ENCODE peak calls at places on chromosomes 2 and 18, in five cellular contexts. One of them, this sample, is unnamed.

GRCh38 chr18:58119819-58120218 is 75.8 kb downstream of the NEDD4L start:
- DNase-seq in H1: no peak
- DNase-seq in K562: no peak
- DNase-seq in HepG2: no peak
- DNase-seq in GM12878: no peak
- DNase-seq in this sample: no peak

GRCh38 chr2:163641986-163642385 is 93.8 kb downstream of the FIGN start:
- DNase-seq in HepG2: no peak
- DNase-seq in GM12878: no peak
- DNase-seq in H1: no peak
- DNase-seq in K562: no peak
- DNase-seq in this sample: no peak

GRCh38 chr2:20446280-20446916 is 476 bp upstream of the RHOB start:
- DNase-seq in K562: no peak
- DNase-seq in H1: no peak
- DNase-seq in GM12878: no peak
- DNase-seq in HepG2: no peak
- DNase-seq in this sample: no peak

GRCh38 chr2:214730248-214730647 is 79.2 kb downstream of the BARD1 start:
- DNase-seq in H1: no peak
- DNase-seq in HepG2: no peak
- DNase-seq in GM12878: no peak
- DNase-seq in K562: no peak
- DNase-seq in this sample: no peak

GRCh38 chr18:7902399-7902839 is 335.3 kb downstream of the PTPRM start:
- DNase-seq in GM12878: no peak
- DNase-seq in HepG2: no peak
- DNase-seq in H1: no peak
- DNase-seq in K562: no peak
- DNase-seq in this sample: no peak

GRCh38 chr2:124032799-124033198 is 7.7 kb downstream of the CNTNAP5 start:
- DNase-seq in GM12878: no peak
- DNase-seq in HepG2: no peak
- DNase-seq in H1: no peak
- DNase-seq in K562: no peak
- DNase-seq in this sample: no peak

GRCh38 chr2:167681234-167681633 is 566.2 kb downstream of the STK39 start:
- DNase-seq in GM12878: no peak
- DNase-seq in K562: no peak
- DNase-seq in H1: no peak
- DNase-seq in HepG2: no peak
- DNase-seq in this sample: no peak

GRCh38 chr2:60479226-60480088 is 74.0 kb downstream of the BCL11A start:
- DNase-seq in K562: no peak
- DNase-seq in GM12878: no peak
- DNase-seq in H1: no peak
- DNase-seq in HepG2: no peak
- DNase-seq in this sample: no peak

GRCh38 chr2:64479259-64480198 is 25.6 kb downstream of the LGALSL start:
- DNase-seq in HepG2: no peak
- DNase-seq in K562: no peak
- DNase-seq in H1: no peak
- DNase-seq in GM12878: no peak
- DNase-seq in this sample: no peak

GRCh38 chr18:11981633-11982366 is 493 bp downstream of the IMPA2 start:
- DNase-seq in K562: no peak
- DNase-seq in H1: no peak
- DNase-seq in HepG2: peak; percentile 92
- DNase-seq in GM12878: no peak
- DNase-seq in this sample: no peak

GRCh38 chr2:71454221-71455010 is 1.1 kb downstream of the DYSF start:
- DNase-seq in GM12878: no peak
- DNase-seq in K562: peak; percentile 46
- DNase-seq in HepG2: no peak
- DNase-seq in H1: no peak
- DNase-seq in this sample: no peak

GRCh38 chr2:19540739-19541503 is 182.5 kb upstream of the OSR1 start:
- DNase-seq in GM12878: no peak
- DNase-seq in HepG2: no peak
- DNase-seq in K562: no peak
- DNase-seq in H1: no peak
- DNase-seq in this sample: peak; percentile 56

GRCh38 chr2:15548974-15549373 is 12.2 kb downstream of the NBAS start:
- DNase-seq in HepG2: no peak
- DNase-seq in H1: no peak
- DNase-seq in K562: no peak
- DNase-seq in GM12878: no peak
- DNase-seq in this sample: no peak

GRCh38 chr2:226151157-226151556 is 648.5 kb downstream of the IRS1 start:
- DNase-seq in GM12878: no peak
- DNase-seq in HepG2: no peak
- DNase-seq in K562: no peak
- DNase-seq in H1: no peak
- DNase-seq in this sample: no peak

GRCh38 chr2:30628341-30628740 is 178.9 kb downstream of the CAPN13 start:
- DNase-seq in GM12878: no peak
- DNase-seq in HepG2: no peak
- DNase-seq in K562: no peak
- DNase-seq in H1: no peak
- DNase-seq in this sample: no peak

GRCh38 chr18:25164211-25164836 is 187.6 kb downstream of the ZNF521 start:
- DNase-seq in K562: no peak
- DNase-seq in HepG2: no peak
- DNase-seq in H1: no peak
- DNase-seq in GM12878: no peak
- DNase-seq in this sample: no peak

GRCh38 chr18:78740876-78741275 is 238.7 kb upstream of the SALL3 start:
- DNase-seq in K562: no peak
- DNase-seq in GM12878: no peak
- DNase-seq in HepG2: no peak
- DNase-seq in H1: no peak
- DNase-seq in this sample: no peak

GRCh38 chr2:157806426-157806825 is 69.7 kb downstream of the ACVR1 start:
- DNase-seq in GM12878: no peak
- DNase-seq in H1: no peak
- DNase-seq in K562: no peak
- DNase-seq in HepG2: no peak
- DNase-seq in this sample: no peak

GRCh38 chr18:42784612-42785011 is 330.9 kb downstream of the RIT2 start:
- DNase-seq in H1: no peak
- DNase-seq in HepG2: no peak
- DNase-seq in K562: no peak
- DNase-seq in GM12878: no peak
- DNase-seq in this sample: no peak

GRCh38 chr2:197973772-197974171 is 169.4 kb downstream of the PLCL1 start:
- DNase-seq in K562: no peak
- DNase-seq in HepG2: no peak
- DNase-seq in GM12878: no peak
- DNase-seq in H1: no peak
- DNase-seq in this sample: no peak

GRCh38 chr2:201500534-201500933 is 49.0 kb downstream of the STRADB start:
- DNase-seq in GM12878: no peak
- DNase-seq in HepG2: no peak
- DNase-seq in K562: no peak
- DNase-seq in H1: no peak
- DNase-seq in this sample: no peak

GRCh38 chr2:135965756-135966155 is 19.7 kb downstream of the DARS1 start:
- DNase-seq in H1: no peak
- DNase-seq in HepG2: no peak
- DNase-seq in K562: no peak
- DNase-seq in GM12878: no peak
- DNase-seq in this sample: no peak

GRCh38 chr2:127810156-127810636 is 775 bp downstream of the WDR33 start:
- DNase-seq in HepG2: no peak
- DNase-seq in GM12878: no peak
- DNase-seq in K562: peak; percentile 35
- DNase-seq in H1: no peak
- DNase-seq in this sample: no peak

GRCh38 chr2:136327162-136327852 is 209.4 kb upstream of the CXCR4 start:
- DNase-seq in H1: no peak
- DNase-seq in HepG2: no peak
- DNase-seq in GM12878: peak; percentile 71
- DNase-seq in K562: peak; percentile 21
- DNase-seq in this sample: no peak

GRCh38 chr2:133255363-133255762 is 312.9 kb downstream of the NCKAP5 start:
- DNase-seq in H1: no peak
- DNase-seq in K562: no peak
- DNase-seq in HepG2: no peak
- DNase-seq in GM12878: no peak
- DNase-seq in this sample: no peak

GRCh38 chr18:8257851-8258434 is 351.3 kb upstream of the RAB12 start:
- DNase-seq in H1: no peak
- DNase-seq in HepG2: no peak
- DNase-seq in K562: no peak
- DNase-seq in GM12878: no peak
- DNase-seq in this sample: no peak

GRCh38 chr2:92073036-92073814 is 2798.0 kb upstream of the TEKT4 start:
- DNase-seq in GM12878: no peak
- DNase-seq in H1: no peak
- DNase-seq in HepG2: no peak
- DNase-seq in K562: peak; percentile 0
- DNase-seq in this sample: no peak

GRCh38 chr2:147352294-147352693 is 492.5 kb upstream of the ACVR2A start:
- DNase-seq in K562: no peak
- DNase-seq in HepG2: no peak
- DNase-seq in GM12878: no peak
- DNase-seq in H1: no peak
- DNase-seq in this sample: no peak

GRCh38 chr2:60806988-60807681 is 51.1 kb downstream of the PAPOLG start:
- DNase-seq in H1: no peak
- DNase-seq in GM12878: peak; percentile 75
- DNase-seq in HepG2: no peak
- DNase-seq in K562: peak; percentile 85
- DNase-seq in this sample: no peak

GRCh38 chr2:68710336-68710735 is 24.3 kb upstream of the ARHGAP25 start:
- DNase-seq in GM12878: no peak
- DNase-seq in HepG2: no peak
- DNase-seq in H1: no peak
- DNase-seq in K562: no peak
- DNase-seq in this sample: no peak

DNA sequence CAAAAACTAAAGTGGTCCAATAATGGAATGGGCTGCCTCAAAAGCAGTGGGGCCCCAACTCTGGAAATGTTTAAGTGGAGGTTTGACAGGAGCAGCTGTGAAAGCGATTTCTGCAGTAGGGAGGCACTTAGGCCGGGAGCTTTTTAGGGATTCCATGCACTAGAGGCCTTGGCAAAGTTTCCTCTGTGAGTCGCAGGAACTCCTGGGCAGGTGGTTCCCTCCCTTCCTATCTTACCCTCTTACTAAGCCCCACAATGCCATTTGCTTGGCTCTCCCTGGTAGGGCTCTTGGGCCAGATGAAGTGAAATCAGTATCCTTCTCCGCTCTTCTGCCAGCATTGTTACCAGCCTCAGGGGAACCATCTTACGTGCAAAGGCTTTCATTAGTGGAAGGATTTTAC is 34.2 kb upstream of the C18orf32 start:
- DNase-seq in H1: no peak
- DNase-seq in K562: no peak
- DNase-seq in GM12878: no peak
- DNase-seq in HepG2: no peak
- DNase-seq in this sample: peak; percentile 32
- TF ChIP-seq SRF in H1: no peak
- TF ChIP-seq SRF in K562: no peak
- TF ChIP-seq SRF in GM12878: no peak
- TF ChIP-seq SRF in HepG2: no peak
- TF ChIP-seq SRF in this sample: no peak

GRCh38 chr2:210177769-210178168 is 6.6 kb upstream of the KANSL1L start:
- DNase-seq in K562: no peak
- DNase-seq in GM12878: no peak
- DNase-seq in HepG2: no peak
- DNase-seq in H1: peak; percentile 38
- DNase-seq in this sample: no peak
- TF ChIP-seq SRF in K562: no peak
- TF ChIP-seq SRF in GM12878: no peak
- TF ChIP-seq SRF in HepG2: no peak
- TF ChIP-seq SRF in H1: no peak
- TF ChIP-seq SRF in this sample: no peak

GRCh38 chr2:86333378-86333777 is 4.0 kb downstream of the REEP1 start:
- DNase-seq in H1: no peak
- DNase-seq in K562: no peak
- DNase-seq in HepG2: no peak
- DNase-seq in GM12878: no peak
- DNase-seq in this sample: no peak

GRCh38 chr2:86335865-86336321 is 1.5 kb downstream of the REEP1 start:
- DNase-seq in H1: no peak
- DNase-seq in HepG2: no peak
- DNase-seq in GM12878: no peak
- DNase-seq in K562: no peak
- DNase-seq in this sample: no peak

GRCh38 chr2:86337235-86338099 is at the start of gene REEP1:
- DNase-seq in GM12878: no peak
- DNase-seq in HepG2: no peak
- DNase-seq in K562: no peak
- DNase-seq in H1: no peak
- DNase-seq in this sample: no peak

GRCh38 chr2:86338778-86339295 is 1.4 kb upstream of the REEP1 start:
- DNase-seq in HepG2: no peak
- DNase-seq in K562: no peak
- DNase-seq in GM12878: no peak
- DNase-seq in H1: no peak
- DNase-seq in this sample: no peak

DNA sequence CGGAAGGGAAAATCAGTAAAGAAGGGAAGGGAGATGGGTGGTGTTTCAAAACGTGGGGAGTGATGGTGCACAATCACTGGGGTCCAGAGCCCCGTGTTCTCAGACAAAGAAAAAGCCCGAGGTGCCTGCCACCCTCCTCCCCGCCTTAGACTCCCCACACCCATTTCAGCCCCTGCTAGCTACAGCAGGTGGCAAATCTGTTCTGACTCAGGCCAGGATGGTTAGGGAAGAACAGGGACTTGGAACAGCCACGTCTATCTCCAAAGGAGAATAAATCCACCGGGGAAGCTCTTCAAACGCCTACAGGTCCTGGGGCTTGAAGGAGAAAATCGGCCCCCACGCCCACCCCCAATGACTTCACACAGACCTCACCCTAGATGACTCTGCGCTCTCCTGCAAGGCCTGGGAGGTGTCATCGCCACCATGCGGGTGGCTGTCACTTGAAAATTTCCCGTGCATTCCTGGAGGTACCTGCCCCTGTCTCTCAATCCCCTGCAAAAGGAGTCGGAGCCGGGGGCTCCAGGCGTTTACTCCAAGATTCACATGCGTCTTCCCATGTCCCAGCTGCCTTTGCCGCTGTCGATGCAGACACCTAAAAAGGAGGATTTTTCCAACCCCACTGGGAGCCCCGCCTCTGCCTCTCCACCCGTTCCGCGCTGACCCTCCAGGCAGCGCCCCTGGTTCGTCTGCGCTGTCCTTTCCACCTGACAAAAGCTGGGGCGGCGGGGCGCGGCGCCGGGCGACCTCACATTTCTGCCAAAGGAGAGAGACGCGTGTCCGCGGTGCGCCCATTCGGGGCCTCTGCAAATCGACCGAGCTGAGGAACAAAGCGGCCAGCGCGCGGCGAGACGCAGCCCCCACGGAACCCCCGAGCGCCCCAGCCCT is 834 bp downstream of the REEP1 start:
- DNase-seq in GM12878: no peak
- DNase-seq in H1: no peak
- DNase-seq in K562: no peak
- DNase-seq in HepG2: no peak
- DNase-seq in this sample: no peak
- TF ChIP-seq SRF in GM12878: no peak
- TF ChIP-seq SRF in H1: no peak
- TF ChIP-seq SRF in K562: no peak
- TF ChIP-seq SRF in HepG2: no peak
- TF ChIP-seq SRF in this sample: no peak

GRCh38 chr2:170641961-170642360 is 73.2 kb upstream of the SP5 start:
- DNase-seq in HepG2: no peak
- DNase-seq in K562: no peak
- DNase-seq in H1: no peak
- DNase-seq in GM12878: no peak
- DNase-seq in this sample: no peak
- TF ChIP-seq SRF in HepG2: no peak
- TF ChIP-seq SRF in K562: no peak
- TF ChIP-seq SRF in H1: no peak
- TF ChIP-seq SRF in GM12878: no peak
- TF ChIP-seq SRF in this sample: no peak